ENCODE peak calls at places on chromosomes 11 and 22, in eight cellular contexts. G, Q, J, H, V, Z, F and R are unnamed samples.

GRCh38 chr22:30921108-30921507 is 47.5 kb downstream of the MORC2 start:
- DNase-seq in G (no peak), Q (no peak), J (no peak), H (no peak), V (no peak), Z (no peak), F (no peak), R (no peak)

GRCh38 chr11:122319842-122320555 is 204.0 kb upstream of the BLID start:
- DNase-seq in G (no peak), Q (no peak), J (no peak), H (no peak), V (no peak), Z (no peak), F (no peak), R (no peak)

GRCh38 chr11:113705871-113706654 is at the start of gene TMPRSS5:
- DNase-seq in G (no peak), Q (no peak), J (no peak), H (no peak), V (no peak), Z (no peak), F (no peak), R (peak; percentile 38)

GRCh38 chr11:79040348-79040747 is 400.5 kb downstream of the TENM4 start:
- DNase-seq in G (no peak), Q (no peak), J (no peak), H (no peak), V (no peak), Z (no peak), F (no peak), R (no peak)

GRCh38 chr22:22076361-22076760 is 93.8 kb upstream of the TOP3B start:
- DNase-seq in G (no peak), Q (no peak), J (no peak), H (no peak), V (no peak), Z (no peak), F (no peak), R (no peak)

GRCh38 chr11:113177596-113178115 is 136.7 kb upstream of the TTC12 start:
- DNase-seq in G (no peak), Q (no peak), J (no peak), H (no peak), V (no peak), Z (no peak), F (no peak), R (no peak)

GRCh38 chr11:2943711-2944118 is 14.5 kb upstream of the PHLDA2 start:
- DNase-seq in G (no peak), Q (no peak), J (no peak), H (no peak), V (no peak), Z (no peak), F (no peak), R (no peak)

GRCh38 chr11:2548596-2548995 is 103.8 kb downstream of the KCNQ1 start:
- DNase-seq in G (no peak), Q (no peak), J (no peak), H (no peak), V (no peak), Z (no peak), F (no peak), R (no peak)

GRCh38 chr11:31636983-31637382 is 127.4 kb downstream of the ELP4 start:
- DNase-seq in G (no peak), Q (no peak), J (no peak), H (no peak), V (no peak), Z (no peak), F (no peak), R (no peak)

GRCh38 chr22:35014812-35015211 is 51.1 kb upstream of the ISX start:
- DNase-seq in G (no peak), Q (no peak), J (no peak), H (no peak), V (no peak), Z (no peak), F (no peak), R (no peak)

GRCh38 chr11:72595292-72595684 is 78.9 kb downstream of the PDE2A start:
- DNase-seq in G (no peak), Q (no peak), J (no peak), H (no peak), V (no peak), Z (no peak), F (no peak), R (no peak)

GRCh38 chr22:27776410-27776958 is 25.1 kb downstream of the MN1 start:
- DNase-seq in G (no peak), Q (no peak), J (no peak), H (no peak), V (no peak), Z (no peak), F (peak; percentile 65), R (no peak)

GRCh38 chr11:77038029-77038824 is 4.0 kb downstream of the B3GNT6 start:
- DNase-seq in G (no peak), Q (no peak), J (no peak), H (no peak), V (no peak), Z (no peak), F (no peak), R (no peak)

GRCh38 chr22:27634043-27634442 is 167.5 kb downstream of the MN1 start:
- DNase-seq in G (no peak), Q (no peak), J (no peak), H (no peak), V (no peak), Z (no peak), F (no peak), R (no peak)

GRCh38 chr22:19718255-19719054 is 4.2 kb downstream of the SEPTIN5 start:
- DNase-seq in G (no peak), Q (no peak), J (no peak), H (no peak), V (no peak), Z (no peak), F (no peak), R (no peak)

GRCh38 chr22:42862045-42862734 is 5.1 kb upstream of the ARFGAP3 start:
- DNase-seq in G (no peak), Q (no peak), J (no peak), H (no peak), V (no peak), Z (peak; percentile 42), F (no peak), R (no peak)

GRCh38 chr11:17544181-17544622 is at the start of gene USH1C:
- DNase-seq in G (peak; percentile 29), Q (peak; percentile 68), J (no peak), H (peak; percentile 91), V (no peak), Z (no peak), F (no peak), R (no peak)

GRCh38 chr22:38566726-38567504 is 3.1 kb downstream of the DMC1 start:
- DNase-seq in G (no peak), Q (no peak), J (no peak), H (no peak), V (no peak), Z (no peak), F (no peak), R (peak; percentile 78)

GRCh38 chr11:62573006-62573591 is 592 bp downstream of the EEF1G start:
- DNase-seq in G (no peak), Q (peak; percentile 38), J (no peak), H (no peak), V (no peak), Z (no peak), F (no peak), R (no peak)

GRCh38 chr11:67316882-67317364 is 13.6 kb downstream of the SSH3 start:
- DNase-seq in G (peak; percentile 45), Q (peak; percentile 84), J (peak; percentile 15), H (no peak), V (no peak), Z (no peak), F (no peak), R (peak; percentile 77)

GRCh38 chr22:44392446-44392921 is 79.7 kb upstream of the SHISAL1 start:
- DNase-seq in G (no peak), Q (no peak), J (no peak), H (no peak), V (no peak), Z (no peak), F (no peak), R (no peak)

GRCh38 chr11:13338437-13339069 is 61.0 kb downstream of the BMAL1 start:
- DNase-seq in G (no peak), Q (no peak), J (no peak), H (no peak), V (no peak), Z (no peak), F (peak; percentile 34), R (no peak)

GRCh38 chr11:66157182-66157864 is 87.3 kb downstream of the PACS1 start:
- DNase-seq in G (no peak), Q (no peak), J (no peak), H (no peak), V (no peak), Z (no peak), F (no peak), R (no peak)

GRCh38 chr11:83282084-83282716 is 4.0 kb downstream of the CCDC90B start:
- DNase-seq in G (no peak), Q (peak; percentile 9), J (no peak), H (no peak), V (no peak), Z (no peak), F (no peak), R (no peak)

GRCh38 chr22:46638601-46639431 is 18.6 kb downstream of the GRAMD4 start:
- DNase-seq in G (no peak), Q (peak; percentile 39), J (no peak), H (no peak), V (no peak), Z (no peak), F (no peak), R (no peak)

GRCh38 chr11:61173456-61173855 is 12.2 kb upstream of the VPS37C start:
- DNase-seq in G (no peak), Q (peak; percentile 89), J (no peak), H (no peak), V (no peak), Z (no peak), F (no peak), R (no peak)

GRCh38 chr11:116782728-116783127 is 5.1 kb downstream of the ZPR1 start:
- DNase-seq in G (no peak), Q (no peak), J (no peak), H (no peak), V (no peak), Z (no peak), F (peak; percentile 12), R (no peak)

GRCh38 chr22:25016311-25016710 is 63.8 kb downstream of the KIAA1671 start:
- DNase-seq in G (no peak), Q (no peak), J (no peak), H (no peak), V (no peak), Z (no peak), F (no peak), R (no peak)

GRCh38 chr11:86718999-86719398 is 46.6 kb upstream of the ME3 start:
- DNase-seq in G (no peak), Q (no peak), J (no peak), H (no peak), V (no peak), Z (no peak), F (no peak), R (no peak)

GRCh38 chr11:100923555-100923954 is 206.1 kb downstream of the PGR start:
- DNase-seq in G (no peak), Q (no peak), J (no peak), H (no peak), V (no peak), Z (no peak), F (no peak), R (no peak)

GRCh38 chr11:113683481-113684046 is 22.5 kb downstream of the TMPRSS5 start:
- DNase-seq in G (no peak), Q (no peak), J (no peak), H (no peak), V (no peak), Z (no peak), F (no peak), R (no peak)